ENCODE peak calls at places on chromosomes 13 and 19, in four cellular contexts. One of them, this sample, is unnamed.

GRCh38 chr13:71580614-71581013 is 286.4 kb downstream of the DACH1 start:
- DNase-seq in HFF-Myc: no peak
- DNase-seq in tibial artery: no peak
- DNase-seq in heart right ventricle: no peak
- DNase-seq in this sample: no peak

GRCh38 chr13:38993381-38993780 is 2.8 kb upstream of the STOML3 start:
- DNase-seq in HFF-Myc: no peak
- DNase-seq in tibial artery: no peak
- DNase-seq in heart right ventricle: no peak
- DNase-seq in this sample: no peak

GRCh38 chr13:111007209-111007608 is 92.3 kb upstream of the ANKRD10 start:
- DNase-seq in HFF-Myc: no peak
- DNase-seq in tibial artery: no peak
- DNase-seq in heart right ventricle: no peak
- DNase-seq in this sample: no peak

GRCh38 chr19:28414748-28415147 is 798.2 kb downstream of the UQCRFS1 start:
- DNase-seq in HFF-Myc: no peak
- DNase-seq in tibial artery: no peak
- DNase-seq in heart right ventricle: no peak
- DNase-seq in this sample: no peak

GRCh38 chr13:58823701-58824100 is 1192.2 kb downstream of the PCDH17 start:
- DNase-seq in HFF-Myc: no peak
- DNase-seq in tibial artery: no peak
- DNase-seq in heart right ventricle: no peak
- DNase-seq in this sample: no peak

GRCh38 chr13:58181111-58181510 is 549.6 kb downstream of the PCDH17 start:
- DNase-seq in HFF-Myc: no peak
- DNase-seq in tibial artery: no peak
- DNase-seq in heart right ventricle: no peak
- DNase-seq in this sample: no peak

GRCh38 chr13:41222259-41222852 is 28.0 kb upstream of the KBTBD7 start:
- DNase-seq in HFF-Myc: peak; percentile 42
- DNase-seq in tibial artery: peak; percentile 47
- DNase-seq in heart right ventricle: no peak
- DNase-seq in this sample: peak; percentile 29

GRCh38 chr13:26423634-26424033 is 133.8 kb upstream of the WASF3 start:
- DNase-seq in HFF-Myc: no peak
- DNase-seq in tibial artery: peak; percentile 47
- DNase-seq in heart right ventricle: peak; percentile 41
- DNase-seq in this sample: no peak

GRCh38 chr19:30908262-30908771 is 440.9 kb downstream of the TSHZ3 start:
- DNase-seq in HFF-Myc: no peak
- DNase-seq in tibial artery: no peak
- DNase-seq in heart right ventricle: no peak
- DNase-seq in this sample: no peak

GRCh38 chr13:104034891-104035290 is 968.7 kb upstream of the SLC10A2 start:
- DNase-seq in HFF-Myc: no peak
- DNase-seq in tibial artery: no peak
- DNase-seq in heart right ventricle: no peak
- DNase-seq in this sample: no peak

GRCh38 chr19:9205506-9206113 is 13.8 kb downstream of the OR7D4 start:
- DNase-seq in HFF-Myc: peak; percentile 9
- DNase-seq in tibial artery: peak; percentile 63
- DNase-seq in heart right ventricle: peak; percentile 67
- DNase-seq in this sample: peak; percentile 44

GRCh38 chr13:20953245-20953931 is 50.8 kb upstream of the XPO4 start:
- DNase-seq in HFF-Myc: no peak
- DNase-seq in tibial artery: no peak
- DNase-seq in heart right ventricle: no peak
- DNase-seq in this sample: no peak

GRCh38 chr13:43411211-43411610 is 375.6 kb downstream of the ENOX1 start:
- DNase-seq in HFF-Myc: no peak
- DNase-seq in tibial artery: no peak
- DNase-seq in heart right ventricle: no peak
- DNase-seq in this sample: no peak

GRCh38 chr19:37977992-37978391 is 71.0 kb downstream of the SIPA1L3 start:
- DNase-seq in HFF-Myc: no peak
- DNase-seq in tibial artery: no peak
- DNase-seq in heart right ventricle: no peak
- DNase-seq in this sample: no peak

GRCh38 chr13:98476106-98476505 is 100.8 kb downstream of the STK24 start:
- DNase-seq in HFF-Myc: no peak
- DNase-seq in tibial artery: no peak
- DNase-seq in heart right ventricle: no peak
- DNase-seq in this sample: no peak

GRCh38 chr19:20367811-20368294 is 197.7 kb downstream of the ZNF737 start:
- DNase-seq in HFF-Myc: no peak
- DNase-seq in tibial artery: no peak
- DNase-seq in heart right ventricle: no peak
- DNase-seq in this sample: no peak
- TF ChIP-seq CTCF in HFF-Myc: no peak
- TF ChIP-seq CTCF in tibial artery: no peak
- TF ChIP-seq CTCF in heart right ventricle: no peak
- TF ChIP-seq CTCF in this sample: no peak

DNA sequence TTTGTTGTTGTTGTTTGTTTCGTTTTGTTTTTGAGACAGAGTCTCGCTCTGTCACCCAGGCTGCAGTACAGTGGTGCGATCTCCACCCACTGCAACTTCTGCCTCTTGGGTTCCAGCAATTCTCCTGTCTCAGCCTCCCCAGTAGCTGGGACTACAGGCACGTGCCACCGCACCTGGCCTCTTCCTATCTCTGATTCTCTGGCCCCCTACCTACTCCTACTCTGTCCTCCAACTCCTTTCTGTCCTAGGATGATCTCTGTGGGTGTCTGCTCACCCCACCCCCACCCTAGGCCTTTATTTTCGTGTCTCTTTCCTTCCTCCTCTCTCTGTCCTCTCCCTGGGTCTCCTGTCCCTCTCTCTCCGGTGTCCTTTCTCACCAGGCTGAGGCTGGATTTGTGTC is 1.2 kb downstream of the PIH1D1 start:
- DNase-seq in HFF-Myc: no peak
- DNase-seq in tibial artery: no peak
- DNase-seq in heart right ventricle: no peak
- DNase-seq in this sample: no peak
- H3K4me3 ChIP-seq in HFF-Myc: peak overlapping the region; percentile 95
- H3K4me3 ChIP-seq in tibial artery: no peak overlapping the region
- H3K4me3 ChIP-seq in heart right ventricle: peak overlapping the region; percentile 76
- H3K4me3 ChIP-seq in this sample: peak overlapping the region; percentile 88

GRCh38 chr19:34017024-34017423 is 155.3 kb upstream of the LSM14A start:
- DNase-seq in HFF-Myc: no peak
- DNase-seq in tibial artery: no peak
- DNase-seq in heart right ventricle: no peak
- DNase-seq in this sample: no peak
- TF ChIP-seq CTCF in HFF-Myc: no peak
- TF ChIP-seq CTCF in tibial artery: no peak
- TF ChIP-seq CTCF in heart right ventricle: no peak
- TF ChIP-seq CTCF in this sample: no peak

GRCh38 chr13:29595380-29596063 is at the start of gene SLC7A1:
- DNase-seq in HFF-Myc: peak; percentile 41
- DNase-seq in tibial artery: peak; percentile 74
- DNase-seq in heart right ventricle: peak; percentile 77
- DNase-seq in this sample: peak; percentile 95

GRCh38 chr13:29596064-29596418 is 553 bp upstream of the SLC7A1 start:
- DNase-seq in HFF-Myc: no peak
- DNase-seq in tibial artery: no peak
- DNase-seq in heart right ventricle: no peak
- DNase-seq in this sample: no peak

GRCh38 chr13:29593605-29594297 is 1.7 kb downstream of the SLC7A1 start:
- DNase-seq in HFF-Myc: no peak
- DNase-seq in tibial artery: no peak
- DNase-seq in heart right ventricle: no peak
- DNase-seq in this sample: no peak

GRCh38 chr13:29594310-29594709 is 1.2 kb downstream of the SLC7A1 start:
- DNase-seq in HFF-Myc: peak; percentile 45
- DNase-seq in tibial artery: peak; percentile 47
- DNase-seq in heart right ventricle: no peak
- DNase-seq in this sample: peak; percentile 80

GRCh38 chr13:29594710-29595379 is 643 bp downstream of the SLC7A1 start:
- DNase-seq in HFF-Myc: no peak
- DNase-seq in tibial artery: peak; percentile 75
- DNase-seq in heart right ventricle: peak; percentile 58
- DNase-seq in this sample: peak; percentile 86
- H3K4me3 ChIP-seq in HFF-Myc: peak overlapping the region; percentile 91
- H3K4me3 ChIP-seq in tibial artery: peak overlapping the region; percentile 97
- H3K4me3 ChIP-seq in heart right ventricle: peak overlapping the region; percentile 90
- H3K4me3 ChIP-seq in this sample: peak overlapping the region; percentile 65

GRCh38 chr13:114112826-114113322 is 19.5 kb downstream of the RASA3 start:
- DNase-seq in HFF-Myc: no peak
- DNase-seq in tibial artery: peak; percentile 2
- DNase-seq in heart right ventricle: no peak
- DNase-seq in this sample: no peak
- TF ChIP-seq CTCF in HFF-Myc: peak; percentile 7
- TF ChIP-seq CTCF in tibial artery: no peak
- TF ChIP-seq CTCF in heart right ventricle: no peak
- TF ChIP-seq CTCF in this sample: no peak